ENCODE peak calls at places on chromosomes 12 and 14, in six cellular contexts. M is cardiac fibroblast, R is lower lobe of right lung, V is GM10248, D is progenitor cell of endocrine pancreas, T is DND-41. N is an unnamed sample.

GRCh38 chr12:90741611-90742010 is 213.4 kb downstream of the CCER1 start:
- DNase-seq in M (no peak), R (no peak), V (no peak), D (no peak), T (no peak), N (no peak)

GRCh38 chr14:103290056-103290455 is 44.0 kb upstream of the EIF5 start:
- DNase-seq in M (no peak), R (no peak), V (no peak), D (no peak), T (no peak), N (no peak)

GRCh38 chr12:111219440-111219839 is 149.5 kb downstream of the PHETA1 start:
- DNase-seq in M (no peak), R (no peak), V (no peak), D (no peak), T (no peak), N (no peak)

GRCh38 chr14:91149462-91149861 is 35.6 kb downstream of the DGLUCY start:
- DNase-seq in M (peak; percentile 98), R (no peak), V (no peak), D (no peak), T (no peak), N (no peak)

GRCh38 chr12:21613931-21614330 is 9.3 kb upstream of the GYS2 start:
- DNase-seq in M (peak; percentile 19), R (no peak), V (no peak), D (no peak), T (no peak), N (no peak)

GRCh38 chr12:75684678-75685620 is 173.5 kb upstream of the KRR1 start:
- DNase-seq in M (peak; percentile 86), R (no peak), V (no peak), D (no peak), T (no peak), N (no peak)

GRCh38 chr14:77026930-77027537 is 1.5 kb downstream of the IRF2BPL start:
- DNase-seq in M (peak; percentile 72), R (peak; percentile 77), V (peak; percentile 64), D (peak; percentile 32), T (peak; percentile 46), N (peak; percentile 85)

GRCh38 chr14:72907886-72908285 is 14.0 kb upstream of the DPF3 start:
- DNase-seq in M (no peak), R (no peak), V (no peak), D (no peak), T (no peak), N (no peak)

GRCh38 chr12:39341179-39341578 is 101.7 kb downstream of the KIF21A start:
- DNase-seq in M (no peak), R (no peak), V (peak; percentile 12), D (no peak), T (no peak), N (peak; percentile 20)

GRCh38 chr12:122030427-122030825 is 8.7 kb downstream of the BCL7A start:
- DNase-seq in M (no peak), R (no peak), V (no peak), D (no peak), T (no peak), N (no peak)

GRCh38 chr12:66196806-66197205 is 7.8 kb downstream of the IRAK3 start:
- DNase-seq in M (peak; percentile 52), R (no peak), V (peak; percentile 54), D (no peak), T (no peak), N (peak; percentile 66)

GRCh38 chr12:114936148-114937099 is 252.4 kb upstream of the TBX3 start:
- DNase-seq in M (peak; percentile 26), R (no peak), V (no peak), D (no peak), T (no peak), N (no peak)

GRCh38 chr14:75442642-75443041 is 14.8 kb downstream of the JDP2 start:
- DNase-seq in M (peak; percentile 58), R (no peak), V (no peak), D (no peak), T (no peak), N (no peak)

GRCh38 chr12:5318874-5319273 is 113.0 kb upstream of the NTF3 start:
- DNase-seq in M (peak; percentile 5), R (no peak), V (no peak), D (no peak), T (no peak), N (no peak)

GRCh38 chr14:72638021-72638420 is 255.9 kb downstream of the DPF3 start:
- DNase-seq in M (peak; percentile 61), R (no peak), V (no peak), D (no peak), T (no peak), N (no peak)

GRCh38 chr14:39755269-39755878 is 323.1 kb upstream of the FBXO33 start:
- DNase-seq in M (no peak), R (no peak), V (no peak), D (no peak), T (no peak), N (no peak)

GRCh38 chr14:32710351-32711102 is 228.2 kb upstream of the NPAS3 start:
- DNase-seq in M (peak; percentile 58), R (no peak), V (no peak), D (no peak), T (no peak), N (no peak)

GRCh38 chr14:94408546-94409095 is 20.2 kb upstream of the SERPINA1 start:
- DNase-seq in M (no peak), R (no peak), V (no peak), D (no peak), T (no peak), N (no peak)

GRCh38 chr12:53205747-53206146 is 1.3 kb downstream of the ITGB7 start:
- DNase-seq in M (peak; percentile 82), R (no peak), V (peak; percentile 83), D (no peak), T (no peak), N (peak; percentile 85)

GRCh38 chr12:96047151-96047620 is 11.8 kb upstream of the LTA4H start:
- DNase-seq in M (no peak), R (no peak), V (no peak), D (no peak), T (no peak), N (no peak)

GRCh38 chr14:60922050-60922449 is 58.8 kb downstream of the TRMT5 start:
- DNase-seq in M (no peak), R (no peak), V (no peak), D (no peak), T (no peak), N (no peak)

GRCh38 chr12:27965966-27966365 is 6.6 kb downstream of the PTHLH start:
- DNase-seq in M (no peak), R (no peak), V (no peak), D (no peak), T (no peak), N (no peak)

GRCh38 chr14:59695198-59695597 is 118.6 kb upstream of the CCDC175 start:
- DNase-seq in M (no peak), R (no peak), V (no peak), D (no peak), T (no peak), N (no peak)

GRCh38 chr12:88553941-88554658 is 26.2 kb downstream of the KITLG start:
- DNase-seq in M (peak; percentile 96), R (no peak), V (no peak), D (no peak), T (no peak), N (no peak)

GRCh38 chr14:94173885-94174621 is at the start of gene PPP4R4:
- DNase-seq in M (peak; percentile 86), R (peak; percentile 94), V (peak; percentile 93), D (peak; percentile 96), T (peak; percentile 96), N (peak; percentile 97)

GRCh38 chr12:56931474-56931978 is 2.7 kb downstream of the SDR9C7 start:
- DNase-seq in M (peak; percentile 91), R (no peak), V (no peak), D (no peak), T (peak; percentile 44), N (no peak)

GRCh38 chr12:26530461-26530860 is 302.5 kb downstream of the ITPR2 start:
- DNase-seq in M (no peak), R (no peak), V (no peak), D (no peak), T (peak; percentile 16), N (no peak)

GRCh38 chr12:18476866-18477265 is 215.5 kb downstream of the PIK3C2G start:
- DNase-seq in M (no peak), R (no peak), V (no peak), D (no peak), T (no peak), N (no peak)

GRCh38 chr12:53062011-53062961 is 12.4 kb downstream of the TNS2 start:
- DNase-seq in M (no peak), R (no peak), V (no peak), D (no peak), T (no peak), N (no peak)

GRCh38 chr12:106804668-106805067 is 30.2 kb downstream of the RIC8B start:
- DNase-seq in M (no peak), R (no peak), V (no peak), D (no peak), T (no peak), N (no peak)

GRCh38 chr12:77685112-77685511 is 145.6 kb upstream of the NAV3 start:
- DNase-seq in M (peak; percentile 85), R (no peak), V (peak; percentile 18), D (peak; percentile 37), T (peak; percentile 27), N (peak; percentile 25)

DNA sequence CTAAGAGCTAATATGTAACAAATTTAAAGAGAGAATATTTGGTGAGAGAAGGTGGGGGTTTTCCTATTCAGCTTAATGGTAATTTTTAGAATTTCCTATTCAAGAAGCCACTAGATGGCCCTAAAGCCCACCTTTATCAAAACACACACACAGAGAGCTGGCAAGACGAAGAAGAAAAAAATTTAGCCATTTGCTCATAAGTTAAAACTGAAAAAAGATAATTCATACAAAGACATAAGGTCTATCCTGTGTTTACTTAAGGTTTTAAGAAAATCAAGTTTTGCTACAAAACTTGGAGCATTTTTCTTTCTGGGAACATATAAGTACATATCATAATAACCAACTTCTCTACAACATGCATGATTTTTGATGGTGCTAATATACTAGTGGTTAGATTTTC is 46.8 kb upstream of the PCED1B start:
- DNase-seq in M (peak; percentile 85), R (no peak), V (peak; percentile 10), D (no peak), T (no peak), N (peak; percentile 15)
- TF ChIP-seq CTCF in M (peak; percentile 41), R (peak; percentile 62), V (peak; percentile 30), D (peak; percentile 67), T (peak; percentile 59), N (peak; percentile 21)

GRCh38 chr14:100547633-100548294 is 39.5 kb downstream of the BEGAIN start:
- DNase-seq in M (peak; percentile 70), R (peak; percentile 87), V (no peak), D (no peak), T (peak; percentile 84), N (no peak)
- TF ChIP-seq CTCF in M (no peak), R (no peak), V (no peak), D (no peak), T (peak; percentile 31), N (no peak)

DNA sequence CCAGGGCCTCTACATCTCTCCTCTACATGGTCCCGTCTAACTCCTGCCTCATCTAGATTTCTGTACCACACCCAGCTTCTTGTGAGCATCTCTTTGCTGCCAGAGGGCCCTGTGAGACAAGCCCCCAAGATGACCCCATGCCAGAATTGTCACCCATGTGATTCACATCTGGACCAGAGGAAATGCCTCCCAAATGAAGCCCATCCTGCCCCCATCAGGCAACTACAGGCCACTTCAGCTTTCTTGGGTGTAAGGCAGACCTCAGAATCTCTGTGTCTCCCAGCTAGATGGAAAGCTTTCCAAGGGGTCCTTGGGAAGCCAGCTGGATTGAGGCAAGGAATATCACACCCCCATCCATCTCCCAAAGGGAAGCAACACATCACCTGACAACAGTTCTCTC is 9.3 kb upstream of the OAS3 start:
- DNase-seq in M (no peak), R (no peak), V (no peak), D (no peak), T (no peak), N (no peak)
- TF ChIP-seq CTCF in M (no peak), R (no peak), V (peak; percentile 14), D (no peak), T (no peak), N (no peak)

GRCh38 chr14:87934185-87934584 is 58.8 kb downstream of the GALC start:
- DNase-seq in M (no peak), R (no peak), V (no peak), D (no peak), T (no peak), N (no peak)
- TF ChIP-seq CTCF in M (no peak), R (no peak), V (no peak), D (no peak), T (no peak), N (no peak)